ENCODE peak calls at places on chromosomes 12 and 14, in four cellular contexts. W, F, Y and A are unnamed samples.

GRCh38 chr12:98644712-98645571 is at the start of the genes APAF1 and IKBIP:
- DNase-seq in W (peak), F (peak), Y (peak), A (peak)

GRCh38 chr12:28780096-28780495 is 369.0 kb upstream of the FAR2 start:
- DNase-seq in W (peak), F (no peak), Y (peak), A (no peak)

GRCh38 chr12:116547955-116548471 is 11.2 kb upstream of the MAP1LC3B2 start:
- DNase-seq in W (no peak), F (peak), Y (peak), A (no peak)

GRCh38 chr12:115700896-115701465 is 576.5 kb downstream of the MED13L start:
- DNase-seq in W (no peak), F (no peak), Y (no peak), A (peak)

GRCh38 chr14:60721331-60722162 is 2.6 kb downstream of the SIX4 start:
- DNase-seq in W (peak), F (peak), Y (peak), A (no peak)

GRCh38 chr12:131135786-131136538 is 182.3 kb downstream of the ADGRD1 start:
- DNase-seq in W (no peak), F (no peak), Y (no peak), A (no peak)

GRCh38 chr12:5257763-5258475 is 174.0 kb upstream of the NTF3 start:
- DNase-seq in W (no peak), F (no peak), Y (no peak), A (no peak)

GRCh38 chr12:44976246-44976645 is 74.7 kb downstream of the DBX2 start:
- DNase-seq in W (no peak), F (no peak), Y (no peak), A (no peak)

GRCh38 chr14:49464885-49465284 is 121.3 kb downstream of the RPS29 start:
- DNase-seq in W (no peak), F (peak), Y (no peak), A (no peak)

GRCh38 chr14:37592288-37593274 is 2.5 kb downstream of the FOXA1 start:
- DNase-seq in W (peak), F (peak), Y (no peak), A (no peak)

GRCh38 chr12:25585021-25585523 is 32.0 kb upstream of the LMNTD1 start:
- DNase-seq in W (no peak), F (no peak), Y (no peak), A (peak)

GRCh38 chr14:54129850-54130640 is 173.4 kb upstream of the BMP4 start:
- DNase-seq in W (no peak), F (no peak), Y (no peak), A (no peak)

GRCh38 chr14:31059152-31059924 is 33.2 kb upstream of the STRN3 start:
- DNase-seq in W (peak), F (no peak), Y (peak), A (peak)

GRCh38 chr12:121792607-121793500 is 634 bp downstream of the RHOF start:
- DNase-seq in W (peak), F (peak), Y (no peak), A (no peak)

GRCh38 chr14:35406811-35407630 is 2.5 kb upstream of the NFKBIA start:
- DNase-seq in W (no peak), F (no peak), Y (peak), A (no peak)

GRCh38 chr12:47022296-47022695 is 57.1 kb upstream of the PCED1B start:
- DNase-seq in W (no peak), F (no peak), Y (peak), A (no peak)

GRCh38 chr14:68787235-68787727 is 5.6 kb downstream of the ZFP36L1 start:
- DNase-seq in W (peak), F (no peak), Y (no peak), A (no peak)

GRCh38 chr12:5138256-5138655 is 94.6 kb downstream of the KCNA5 start:
- DNase-seq in W (no peak), F (no peak), Y (no peak), A (no peak)

GRCh38 chr14:99467338-99468075 is 13.2 kb downstream of the SETD3 start:
- DNase-seq in W (no peak), F (no peak), Y (no peak), A (no peak)

GRCh38 chr12:117853600-117853999 is 115.2 kb downstream of the KSR2 start:
- DNase-seq in W (peak), F (no peak), Y (no peak), A (no peak)

GRCh38 chr12:2011641-2012607 is 7.7 kb upstream of the DCP1B start:
- DNase-seq in W (no peak), F (no peak), Y (no peak), A (no peak)

GRCh38 chr14:74882103-74882920 is 596 bp downstream of the DLST start:
- DNase-seq in W (peak), F (peak), Y (peak), A (no peak)

GRCh38 chr14:75705014-75705413 is 44.0 kb downstream of the TTLL5 start:
- DNase-seq in W (no peak), F (no peak), Y (no peak), A (no peak)

GRCh38 chr12:75390156-75390898 is 562 bp upstream of the GLIPR1L2 start:
- DNase-seq in W (no peak), F (no peak), Y (no peak), A (no peak)

GRCh38 chr12:115569694-115570093 is 707.8 kb downstream of the MED13L start:
- DNase-seq in W (no peak), F (no peak), Y (no peak), A (no peak)

GRCh38 chr12:12278899-12279298 is 12.1 kb upstream of the LRP6 start:
- DNase-seq in W (no peak), F (no peak), Y (no peak), A (no peak)

GRCh38 chr14:25118671-25119070 is 68.7 kb upstream of the STXBP6 start:
- DNase-seq in W (no peak), F (no peak), Y (no peak), A (no peak)

GRCh38 chr12:114676142-114676741 is 7.7 kb downstream of the TBX3 start:
- DNase-seq in W (no peak), F (no peak), Y (no peak), A (no peak)

DNA sequence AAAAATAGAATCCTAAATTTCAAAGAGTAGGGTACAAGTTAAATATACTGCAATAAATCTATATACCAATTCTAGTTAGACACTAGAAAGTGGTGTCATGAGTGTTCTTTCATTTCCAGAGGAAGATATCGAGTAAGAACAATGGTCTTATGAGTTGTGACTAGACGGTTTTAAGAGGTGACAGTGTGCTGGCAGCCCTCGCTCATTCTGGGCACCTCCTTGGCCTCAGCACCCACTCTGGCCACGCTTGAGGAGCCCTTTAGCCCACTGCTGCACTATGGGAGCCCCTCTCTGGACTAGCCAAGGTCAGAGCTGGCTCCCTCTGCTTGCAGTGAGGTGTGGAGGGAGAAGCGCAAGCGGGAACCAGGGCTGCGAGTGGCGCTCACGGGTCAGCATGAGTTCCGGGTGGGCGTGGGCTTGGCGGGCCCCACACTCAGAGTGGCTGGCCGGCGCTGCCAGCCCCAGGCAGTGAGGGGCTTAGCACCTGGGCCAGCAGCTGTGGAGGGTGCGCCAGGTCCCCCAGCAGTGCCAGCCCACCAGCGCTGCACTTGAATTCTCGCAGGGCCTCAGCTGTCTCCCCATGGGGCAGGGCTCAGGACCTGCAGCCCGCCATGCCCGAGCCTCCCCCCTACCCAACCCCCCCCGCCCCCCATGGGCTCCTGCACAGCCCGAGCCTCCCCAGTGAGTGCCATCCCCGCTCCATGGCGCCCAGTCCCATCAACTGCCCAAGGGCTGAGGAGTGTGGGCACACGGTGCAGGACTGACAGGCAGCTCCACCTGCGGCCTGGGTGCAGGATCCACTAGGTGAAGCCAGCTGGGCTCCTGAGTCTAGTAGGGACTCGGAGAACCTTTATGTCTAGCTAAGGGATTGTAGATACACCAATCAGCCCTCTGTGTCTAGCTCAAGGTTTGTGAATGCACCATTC is 18.7 kb downstream of the PRKD1 start:
- DNase-seq in W (no peak), F (no peak), Y (no peak), A (no peak)
- TF ChIP-seq CTCF in W (no peak), F (no peak), Y (no peak), A (no peak)

GRCh38 chr14:28280997-28281598 is 485.5 kb upstream of the FOXG1 start:
- DNase-seq in W (no peak), F (no peak), Y (no peak), A (no peak)
- TF ChIP-seq CTCF in W (no peak), F (no peak), Y (no peak), A (no peak)

DNA sequence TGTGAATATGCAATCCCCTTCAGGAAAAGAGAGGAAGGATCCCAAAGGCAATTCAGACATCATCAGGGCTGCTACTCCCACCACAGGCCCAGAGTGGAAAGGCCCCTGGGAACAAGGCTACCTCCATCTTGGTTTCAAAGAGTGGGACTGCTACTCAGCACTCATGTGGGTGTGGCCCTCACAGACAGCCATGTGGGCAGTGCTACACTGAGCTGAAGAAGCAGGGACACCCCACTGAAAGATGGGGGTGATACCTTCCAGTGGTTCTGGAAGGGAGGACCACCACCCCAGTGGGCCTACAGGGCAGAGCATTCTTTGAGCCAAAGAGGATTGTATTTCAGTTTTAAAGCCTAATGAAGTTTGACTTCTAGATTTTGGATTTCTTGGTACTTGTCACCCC is 16.4 kb upstream of the LTA4H start:
- DNase-seq in W (no peak), F (no peak), Y (no peak), A (no peak)
- TF ChIP-seq CTCF in W (no peak), F (no peak), Y (no peak), A (no peak)

DNA sequence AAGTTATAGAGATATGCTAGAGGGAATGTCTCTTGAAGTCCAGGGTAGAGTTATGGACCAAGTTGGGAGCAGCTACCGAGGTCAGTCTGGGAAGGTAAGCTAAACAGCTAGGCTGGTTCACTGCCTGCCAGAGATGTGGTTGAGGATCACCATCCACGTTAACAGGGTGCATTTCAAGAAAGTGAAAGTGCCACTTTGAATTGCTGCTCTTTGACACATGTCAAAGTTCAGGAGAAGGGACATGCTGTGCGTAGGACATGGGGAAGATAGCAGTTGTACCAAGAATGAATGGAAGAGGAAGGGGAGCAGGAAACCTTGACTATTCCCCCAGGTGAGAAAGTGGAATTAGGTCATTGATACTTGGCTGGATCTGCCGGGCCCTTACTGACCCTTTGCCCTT is 49.5 kb downstream of the MAX start:
- DNase-seq in W (no peak), F (no peak), Y (no peak), A (no peak)
- TF ChIP-seq CTCF in W (no peak), F (no peak), Y (no peak), A (no peak)